ENCODE peak calls at places on chromosomes 1 and 21, in five cellular contexts. Q is spleen, J is left ventricle myocardium inferior, A is A549, Z is AG10803. B is an unnamed sample.

GRCh38 chr1:116940809-116941640 is 31.3 kb downstream of the PTGFRN start:
- DNase-seq in Q (no peak), J (no peak), A (no peak), Z (no peak), B (no peak)

GRCh38 chr1:119652587-119652986 is 4.5 kb upstream of the ZNF697 start:
- DNase-seq in Q (no peak), J (no peak), A (no peak), Z (no peak), B (no peak)

GRCh38 chr1:185404864-185405568 is 88.0 kb upstream of the IVNS1ABP start:
- DNase-seq in Q (no peak), J (no peak), A (no peak), Z (no peak), B (no peak)

GRCh38 chr1:35866998-35867397 is 16.0 kb upstream of the AGO1 start:
- DNase-seq in Q (no peak), J (no peak), A (no peak), Z (no peak), B (no peak)

GRCh38 chr21:36385233-36385908 is at the start of gene CHAF1B:
- DNase-seq in Q (peak; percentile 91), J (peak; percentile 68), A (peak; percentile 72), Z (peak; percentile 50), B (peak; percentile 91)

GRCh38 chr1:116991918-116992317 is 9.6 kb upstream of the CD101 start:
- DNase-seq in Q (no peak), J (no peak), A (no peak), Z (no peak), B (no peak)

GRCh38 chr1:26278835-26279597 is 870 bp upstream of the SH3BGRL3 start:
- DNase-seq in Q (no peak), J (no peak), A (no peak), Z (peak; percentile 68), B (peak; percentile 60)

GRCh38 chr1:193558491-193559028 is 372.1 kb upstream of the B3GALT2 start:
- DNase-seq in Q (no peak), J (no peak), A (peak; percentile 60), Z (peak; percentile 3), B (no peak)

GRCh38 chr1:29237906-29238600 is 1.7 kb downstream of the PTPRU start:
- DNase-seq in Q (no peak), J (peak; percentile 58), A (peak; percentile 12), Z (peak; percentile 30), B (peak; percentile 86)

GRCh38 chr1:38052750-38053415 is 6.3 kb upstream of the POU3F1 start:
- DNase-seq in Q (no peak), J (no peak), A (no peak), Z (no peak), B (no peak)

GRCh38 chr21:45642122-45642813 is 1.3 kb upstream of the PCBP3 start:
- DNase-seq in Q (peak; percentile 92), J (no peak), A (no peak), Z (no peak), B (peak; percentile 88)

GRCh38 chr1:233509596-233509995 is 104.3 kb upstream of the KCNK1 start:
- DNase-seq in Q (no peak), J (no peak), A (no peak), Z (no peak), B (no peak)

GRCh38 chr1:211703812-211704566 is 28.6 kb upstream of the NEK2 start:
- DNase-seq in Q (no peak), J (no peak), A (no peak), Z (no peak), B (no peak)

GRCh38 chr1:185608166-185608565 is 126.0 kb upstream of the HMCN1 start:
- DNase-seq in Q (no peak), J (no peak), A (no peak), Z (peak; percentile 17), B (no peak)

GRCh38 chr1:42335809-42336518 is 929 bp upstream of the FOXJ3 start:
- DNase-seq in Q (no peak), J (no peak), A (peak; percentile 72), Z (peak; percentile 78), B (no peak)

GRCh38 chr21:42276526-42277154 is 38.6 kb downstream of the TFF3 start:
- DNase-seq in Q (no peak), J (no peak), A (no peak), Z (no peak), B (peak; percentile 59)

GRCh38 chr1:234919061-234919755 is 209.4 kb downstream of the TOMM20 start:
- DNase-seq in Q (peak; percentile 68), J (peak; percentile 72), A (no peak), Z (peak; percentile 23), B (peak; percentile 83)

GRCh38 chr1:2050793-2051682 is 827 bp downstream of the PRKCZ start:
- DNase-seq in Q (peak; percentile 84), J (no peak), A (no peak), Z (no peak), B (no peak)

GRCh38 chr1:159185121-159185520 is 13.7 kb downstream of the CADM3 start:
- DNase-seq in Q (no peak), J (no peak), A (no peak), Z (no peak), B (no peak)

GRCh38 chr1:152109998-152110294 is 5.3 kb downstream of the TCHH start:
- DNase-seq in Q (no peak), J (no peak), A (peak; percentile 4), Z (no peak), B (no peak)

GRCh38 chr1:50548243-50548642 is 125.0 kb upstream of the DMRTA2 start:
- DNase-seq in Q (no peak), J (no peak), A (no peak), Z (no peak), B (no peak)

GRCh38 chr1:150162862-150163706 is 13.4 kb downstream of the PLEKHO1 start:
- DNase-seq in Q (peak; percentile 85), J (peak; percentile 83), A (peak; percentile 49), Z (peak; percentile 99), B (peak; percentile 95)
- TF ChIP-seq CTCF in Q (no peak), J (no peak), A (no peak), Z (peak; percentile 39), B (no peak)

GRCh38 chr1:245461681-245462080 is 306.9 kb downstream of the KIF26B start:
- DNase-seq in Q (no peak), J (no peak), A (no peak), Z (no peak), B (no peak)

GRCh38 chr1:245458761-245459174 is 304.0 kb downstream of the KIF26B start:
- DNase-seq in Q (no peak), J (no peak), A (no peak), Z (peak; percentile 52), B (no peak)

GRCh38 chr1:245458234-245458633 is 303.4 kb downstream of the KIF26B start:
- DNase-seq in Q (no peak), J (no peak), A (no peak), Z (peak; percentile 77), B (no peak)

GRCh38 chr1:245457562-245457961 is 302.8 kb downstream of the KIF26B start:
- DNase-seq in Q (no peak), J (no peak), A (no peak), Z (no peak), B (no peak)

DNA sequence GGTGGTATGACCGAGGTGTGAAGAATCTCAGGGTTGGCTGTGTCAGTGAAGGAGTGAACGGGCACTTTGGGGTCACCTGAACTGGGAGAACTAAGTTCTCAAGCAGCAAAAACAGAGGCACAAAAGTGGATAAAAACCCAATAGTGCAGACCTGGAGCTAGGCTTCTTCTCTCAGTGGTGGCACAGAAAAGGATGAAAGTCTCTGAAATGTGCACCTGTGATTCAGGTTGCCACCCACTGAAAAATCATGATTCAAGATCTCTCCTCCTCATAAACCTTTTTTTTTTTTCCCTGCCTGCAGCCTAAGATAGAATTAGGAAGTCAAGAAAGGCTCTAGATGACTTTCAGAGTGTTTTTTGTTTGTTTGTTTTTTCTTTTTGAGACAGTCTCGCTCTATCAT is 304.8 kb downstream of the KIF26B start:
- DNase-seq in Q (no peak), J (no peak), A (no peak), Z (no peak), B (no peak)
- TF ChIP-seq CTCF in Q (no peak), J (no peak), A (no peak), Z (no peak), B (no peak)

GRCh38 chr1:220841293-220841692 is 38.0 kb upstream of the HLX start:
- DNase-seq in Q (no peak), J (no peak), A (peak; percentile 13), Z (peak; percentile 30), B (no peak)
- TF ChIP-seq CTCF in Q (no peak), J (peak; percentile 30), A (no peak), Z (peak; percentile 27), B (no peak)

DNA sequence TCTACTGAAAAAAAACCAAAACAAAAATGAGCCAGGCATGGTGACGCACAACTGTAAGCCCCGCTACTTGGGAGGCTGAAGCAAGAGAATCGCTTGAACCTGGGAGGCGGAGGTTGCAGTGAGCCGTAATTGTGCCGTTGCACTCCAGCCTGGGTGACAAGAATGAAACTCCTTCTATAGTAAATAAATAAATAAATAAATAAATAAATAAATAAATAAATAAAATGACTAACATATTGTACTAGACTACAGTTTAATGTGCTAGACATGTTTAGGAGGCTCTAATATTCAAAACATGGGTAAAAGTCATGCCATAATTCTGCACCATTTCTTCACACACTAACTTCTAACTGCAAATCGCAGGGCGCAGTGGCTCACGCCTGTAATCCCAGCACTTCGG is 33.3 kb upstream of the ERO1B start:
- DNase-seq in Q (no peak), J (no peak), A (no peak), Z (no peak), B (no peak)
- TF ChIP-seq CTCF in Q (no peak), J (no peak), A (no peak), Z (no peak), B (no peak)